ENCODE peak calls at places on chromosomes 7 and 10, in nine cellular contexts. J is mucosa of gallbladder, A is astrocyte of the spinal cord, N is astrocyte of the hippocampus, Q is RCC 7860, H is neural crest cell, S is activated T-helper 1 cell treated with Interleukin-2 at 50 U/mL for 16 hours, F is EH, Z is hippocampal formation. T is an unnamed sample.
A peak's percentile ranks its signal among the peaks of the same experiment; 100 is the strongest.

GRCh38 chr10:116785282-116785681 is 42.9 kb upstream of the HSPA12A start:
- DNase-seq in J (no peak), A (no peak), N (no peak), Q (no peak), H (no peak), S (no peak), F (no peak), Z (no peak), T (no peak)

GRCh38 chr10:47402681-47403301 is 18.7 kb upstream of the ZNF488 start:
- DNase-seq in J (peak; percentile 86), A (peak; percentile 90), N (peak; percentile 95), Q (peak; percentile 94), H (no peak), S (no peak), F (peak; percentile 97), Z (no peak), T (no peak)

GRCh38 chr10:132319853-132320669 is 11.9 kb upstream of the LRRC27 start:
- DNase-seq in J (peak; percentile 25), A (peak; percentile 88), N (peak; percentile 86), Q (peak; percentile 87), H (no peak), S (no peak), F (peak; percentile 90), Z (no peak), T (no peak)

GRCh38 chr7:1192171-1192676 is 32.2 kb upstream of the ZFAND2A start:
- DNase-seq in J (no peak), A (peak; percentile 77), N (peak; percentile 50), Q (peak; percentile 45), H (no peak), S (no peak), F (peak; percentile 81), Z (no peak), T (no peak)

GRCh38 chr10:86223256-86223655 is 143.3 kb downstream of the GRID1 start:
- DNase-seq in J (no peak), A (no peak), N (no peak), Q (no peak), H (no peak), S (no peak), F (no peak), Z (no peak), T (no peak)

GRCh38 chr7:128405345-128406146 is 4.2 kb downstream of the IMPDH1 start:
- DNase-seq in J (no peak), A (no peak), N (peak; percentile 67), Q (no peak), H (peak; percentile 47), S (peak; percentile 49), F (peak; percentile 57), Z (no peak), T (peak; percentile 49)

GRCh38 chr10:5412277-5412941 is at the start of gene NET1:
- DNase-seq in J (peak; percentile 93), A (peak; percentile 88), N (peak; percentile 95), Q (peak; percentile 82), H (peak; percentile 85), S (peak; percentile 50), F (peak; percentile 88), Z (peak; percentile 90), T (peak; percentile 23)

GRCh38 chr7:138663741-138664710 is 37.1 kb downstream of the SVOPL start:
- DNase-seq in J (no peak), A (peak; percentile 6), N (peak; percentile 65), Q (no peak), H (peak; percentile 20), S (no peak), F (peak; percentile 14), Z (no peak), T (no peak)

GRCh38 chr10:78218833-78219490 is 185.3 kb downstream of the RPS24 start:
- DNase-seq in J (no peak), A (no peak), N (no peak), Q (no peak), H (no peak), S (no peak), F (no peak), Z (no peak), T (no peak)

GRCh38 chr7:101164071-101164840 is 1.1 kb downstream of the VGF start:
- DNase-seq in J (no peak), A (peak; percentile 59), N (peak; percentile 87), Q (peak; percentile 23), H (peak; percentile 49), S (no peak), F (peak; percentile 72), Z (no peak), T (no peak)

GRCh38 chr10:114087255-114087654 is 43.6 kb downstream of the ADRB1 start:
- DNase-seq in J (no peak), A (no peak), N (no peak), Q (no peak), H (no peak), S (no peak), F (no peak), Z (no peak), T (no peak)

GRCh38 chr7:88254721-88255120 is 34.9 kb upstream of the SRI start:
- DNase-seq in J (no peak), A (no peak), N (peak; percentile 8), Q (peak; percentile 100), H (no peak), S (no peak), F (peak; percentile 20), Z (no peak), T (no peak)

GRCh38 chr7:127587663-127588018 is 570 bp upstream of the ARF5 start:
- DNase-seq in J (no peak), A (no peak), N (no peak), Q (no peak), H (no peak), S (no peak), F (no peak), Z (no peak), T (no peak)

GRCh38 chr7:157682064-157682945 is 345.5 kb downstream of the DNAJB6 start:
- DNase-seq in J (no peak), A (no peak), N (no peak), Q (no peak), H (no peak), S (no peak), F (no peak), Z (no peak), T (no peak)

GRCh38 chr7:3068568-3068967 is 24.9 kb upstream of the CARD11 start:
- DNase-seq in J (no peak), A (no peak), N (no peak), Q (no peak), H (no peak), S (no peak), F (no peak), Z (no peak), T (no peak)

GRCh38 chr7:134403062-134403461 is 55.8 kb downstream of the AKR1B1 start:
- DNase-seq in J (no peak), A (no peak), N (no peak), Q (no peak), H (no peak), S (no peak), F (no peak), Z (no peak), T (no peak)

GRCh38 chr7:37643876-37644275 is 39.7 kb upstream of the GPR141 start:
- DNase-seq in J (no peak), A (no peak), N (peak; percentile 2), Q (no peak), H (no peak), S (no peak), F (no peak), Z (no peak), T (no peak)

GRCh38 chr10:98610301-98610700 is 163.6 kb upstream of the HPS1 start:
- DNase-seq in J (no peak), A (peak; percentile 33), N (peak; percentile 39), Q (no peak), H (no peak), S (no peak), F (peak; percentile 8), Z (no peak), T (no peak)

GRCh38 chr10:118901409-118901808 is 128.1 kb upstream of the NANOS1 start:
- DNase-seq in J (no peak), A (no peak), N (no peak), Q (no peak), H (no peak), S (no peak), F (no peak), Z (no peak), T (no peak)

GRCh38 chr10:114350751-114351150 is 53.6 kb downstream of the AFAP1L2 start:
- DNase-seq in J (no peak), A (no peak), N (peak; percentile 80), Q (no peak), H (peak; percentile 21), S (no peak), F (no peak), Z (no peak), T (no peak)

GRCh38 chr10:75755528-75755927 is 324.1 kb downstream of the LRMDA start:
- DNase-seq in J (no peak), A (no peak), N (no peak), Q (no peak), H (no peak), S (no peak), F (no peak), Z (no peak), T (no peak)

GRCh38 chr10:6936931-6937330 is 356.9 kb upstream of the PRKCQ start:
- DNase-seq in J (no peak), A (no peak), N (no peak), Q (no peak), H (no peak), S (no peak), F (no peak), Z (no peak), T (no peak)

GRCh38 chr10:50390302-50390701 is 139.0 kb upstream of the ASAH2 start:
- DNase-seq in J (no peak), A (no peak), N (no peak), Q (no peak), H (no peak), S (no peak), F (no peak), Z (no peak), T (no peak)

GRCh38 chr10:88473989-88474883 is 108.9 kb downstream of the RNLS start:
- DNase-seq in J (peak; percentile 75), A (no peak), N (peak; percentile 55), Q (no peak), H (no peak), S (no peak), F (no peak), Z (no peak), T (no peak)

GRCh38 chr7:43767311-43767710 is 8.8 kb downstream of the BLVRA start:
- DNase-seq in J (no peak), A (no peak), N (no peak), Q (no peak), H (no peak), S (no peak), F (no peak), Z (no peak), T (no peak)

GRCh38 chr7:39969431-39969830 is 19.4 kb downstream of the CDK13 start:
- DNase-seq in J (no peak), A (no peak), N (peak; percentile 28), Q (no peak), H (no peak), S (no peak), F (peak; percentile 22), Z (no peak), T (no peak)

GRCh38 chr7:151256410-151257045 is 8.0 kb upstream of the SMARCD3 start:
- DNase-seq in J (no peak), A (no peak), N (no peak), Q (no peak), H (no peak), S (no peak), F (no peak), Z (no peak), T (no peak)

GRCh38 chr7:44277851-44278250 is 47.5 kb downstream of the CAMK2B start:
- DNase-seq in J (no peak), A (no peak), N (no peak), Q (no peak), H (no peak), S (no peak), F (peak; percentile 51), Z (no peak), T (no peak)

GRCh38 chr7:117001283-117001682 is 48.0 kb downstream of the ST7 start:
- DNase-seq in J (no peak), A (no peak), N (no peak), Q (no peak), H (no peak), S (no peak), F (no peak), Z (no peak), T (no peak)

T was measured in effector memory CD4-positive, alpha-beta T cell.